ENCODE peak calls at places on chromosomes 13 and 19, in six cellular contexts. A is WTC11, O is esophagus squamous epithelium, X is fibroblast of the aortic adventitia, N is brain microvascular endothelial cell, T is neural crest cell. Z is an unnamed sample.

GRCh38 chr13:95671597-95671996 is 5.3 kb upstream of the DNAJC3 start:
- DNase-seq in A (no peak), O (no peak), X (no peak), N (no peak), T (no peak), Z (no peak)

GRCh38 chr13:69856331-69856730 is 251.3 kb upstream of the ATXN8OS start:
- DNase-seq in A (no peak), O (no peak), X (no peak), N (no peak), T (no peak), Z (no peak)

GRCh38 chr19:19460761-19461265 is 54.5 kb downstream of the TSSK6 start:
- DNase-seq in A (peak; percentile 49), O (no peak), X (peak; percentile 32), N (no peak), T (no peak), Z (peak; percentile 71)

GRCh38 chr19:58498316-58499020 is 13.3 kb downstream of the SLC27A5 start:
- DNase-seq in A (no peak), O (no peak), X (no peak), N (no peak), T (no peak), Z (no peak)

GRCh38 chr13:79490846-79491245 is 9.9 kb downstream of the NDFIP2 start:
- DNase-seq in A (no peak), O (no peak), X (peak; percentile 10), N (no peak), T (no peak), Z (no peak)

GRCh38 chr13:33228645-33229445 is 56.7 kb downstream of the STARD13 start:
- DNase-seq in A (no peak), O (no peak), X (peak; percentile 74), N (peak; percentile 63), T (no peak), Z (no peak)

GRCh38 chr13:49587311-49587847 is 2.0 kb upstream of the RCBTB1 start:
- DNase-seq in A (no peak), O (no peak), X (peak; percentile 28), N (peak; percentile 47), T (no peak), Z (no peak)

GRCh38 chr13:71852082-71852481 is 14.9 kb downstream of the DACH1 start:
- DNase-seq in A (no peak), O (no peak), X (no peak), N (no peak), T (no peak), Z (no peak)

GRCh38 chr13:51822106-51822840 is 18.3 kb upstream of the DHRS12 start:
- DNase-seq in A (no peak), O (no peak), X (no peak), N (no peak), T (no peak), Z (no peak)

GRCh38 chr13:114027046-114027760 is 53.3 kb upstream of the C13orf46 start:
- DNase-seq in A (no peak), O (no peak), X (peak; percentile 43), N (no peak), T (no peak), Z (no peak)

GRCh38 chr13:68608147-68608546 is 1378.0 kb upstream of the PCDH9 start:
- DNase-seq in A (no peak), O (no peak), X (no peak), N (no peak), T (no peak), Z (no peak)

GRCh38 chr19:47377208-47377701 is 28.1 kb downstream of the DHX34 start:
- DNase-seq in A (no peak), O (no peak), X (no peak), N (no peak), T (no peak), Z (no peak)

GRCh38 chr13:43122706-43123268 is 99.4 kb downstream of the DNAJC15 start:
- DNase-seq in A (no peak), O (no peak), X (no peak), N (no peak), T (no peak), Z (no peak)

GRCh38 chr19:46728693-46729339 is 11.9 kb upstream of the PRKD2 start:
- DNase-seq in A (peak; percentile 80), O (no peak), X (peak; percentile 53), N (peak; percentile 43), T (peak; percentile 65), Z (peak; percentile 69)

GRCh38 chr19:55467236-55468053 is 2.9 kb upstream of the C19orf85 start:
- DNase-seq in A (peak; percentile 77), O (no peak), X (peak; percentile 86), N (no peak), T (peak; percentile 75), Z (peak; percentile 69)

GRCh38 chr13:114107686-114108081 is 24.7 kb downstream of the RASA3 start:
- DNase-seq in A (peak; percentile 9), O (no peak), X (peak; percentile 65), N (peak; percentile 58), T (no peak), Z (no peak)

GRCh38 chr13:49086711-49087110 is 111.0 kb downstream of the FNDC3A start:
- DNase-seq in A (no peak), O (no peak), X (peak; percentile 68), N (no peak), T (no peak), Z (no peak)

GRCh38 chr13:41268764-41269163 is 5.4 kb upstream of the MTRF1 start:
- DNase-seq in A (no peak), O (no peak), X (no peak), N (peak; percentile 5), T (peak; percentile 8), Z (no peak)

GRCh38 chr19:53865523-53865917 is 2.2 kb upstream of the MYADM start:
- DNase-seq in A (no peak), O (no peak), X (no peak), N (no peak), T (no peak), Z (no peak)

GRCh38 chr19:40702337-40703012 is 12.0 kb upstream of the NUMBL start:
- DNase-seq in A (peak; percentile 78), O (no peak), X (peak; percentile 36), N (no peak), T (no peak), Z (no peak)
- TF ChIP-seq CTCF in A (peak; percentile 18), O (no peak), X (peak; percentile 62), N (peak; percentile 73), T (peak; percentile 49), Z (peak; percentile 20)

DNA sequence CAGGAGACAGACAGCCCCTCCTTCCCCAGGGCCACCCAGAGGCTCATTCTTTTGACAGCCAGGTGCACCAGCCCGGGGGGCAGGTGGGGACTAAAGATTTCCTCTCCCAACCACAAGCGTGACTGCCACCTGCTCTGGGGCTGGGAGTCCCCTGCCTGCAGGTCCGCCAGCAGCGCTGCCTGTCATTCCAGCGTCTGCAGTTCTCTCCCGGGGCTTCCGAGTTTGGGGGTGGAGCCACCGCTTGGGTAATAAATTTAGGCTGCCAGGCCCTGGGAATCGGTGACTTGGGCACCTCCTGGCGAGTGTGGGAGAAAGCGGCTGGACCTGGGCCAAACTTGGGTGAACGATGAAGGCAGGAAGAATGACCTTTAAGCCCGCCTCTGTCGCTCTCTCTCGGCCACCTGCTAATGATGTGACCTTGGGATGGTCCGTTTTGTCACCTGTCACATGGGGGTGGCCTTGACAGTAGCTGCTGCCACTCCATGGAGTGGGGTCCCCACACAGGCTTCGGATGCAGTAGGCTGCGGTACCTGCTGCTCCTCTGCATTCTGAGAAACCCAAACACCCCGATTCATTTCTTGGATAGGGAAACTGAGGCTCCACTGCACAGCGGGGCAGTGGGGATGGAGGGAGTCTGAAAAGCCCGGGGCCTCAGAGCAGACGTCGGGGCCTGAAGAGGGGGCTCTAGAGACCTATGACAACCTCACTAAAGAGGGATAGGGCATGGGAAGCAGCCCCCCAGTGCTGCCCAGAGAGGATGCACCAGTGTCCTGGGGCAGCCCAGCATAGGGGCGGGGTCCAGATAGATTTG is 12.8 kb downstream of the FUT6 start:
- DNase-seq in A (peak; percentile 69), O (no peak), X (peak; percentile 17), N (no peak), T (peak; percentile 45), Z (peak; percentile 47)
- TF ChIP-seq CTCF in A (no peak), O (no peak), X (no peak), N (no peak), T (no peak), Z (no peak)

DNA sequence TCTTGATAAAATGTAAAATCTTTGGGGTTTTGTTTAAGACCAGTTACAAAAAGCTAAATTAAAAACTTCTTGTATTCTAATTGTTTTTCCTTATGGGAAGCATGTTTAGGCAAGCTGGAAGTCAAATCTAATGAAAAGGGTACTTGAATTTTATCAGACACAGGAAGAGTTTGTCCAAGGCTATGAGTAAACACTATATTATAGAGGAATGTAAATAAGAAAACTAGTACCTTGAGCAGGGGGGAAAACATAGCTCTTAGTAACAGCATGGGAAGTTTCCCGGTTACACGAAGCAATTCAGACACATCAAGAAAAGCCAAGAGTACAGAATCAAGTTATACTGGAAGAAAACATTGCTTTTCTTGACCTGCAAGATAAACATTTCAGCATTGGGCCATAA is 19.8 kb upstream of the ZNF780A start:
- DNase-seq in A (no peak), O (no peak), X (no peak), N (no peak), T (no peak), Z (no peak)
- TF ChIP-seq CTCF in A (no peak), O (no peak), X (no peak), N (no peak), T (no peak), Z (no peak)

GRCh38 chr19:33826521-33826920 is 29.9 kb downstream of the KCTD15 start:
- DNase-seq in A (no peak), O (no peak), X (no peak), N (no peak), T (no peak), Z (no peak)
- TF ChIP-seq CTCF in A (no peak), O (no peak), X (no peak), N (no peak), T (no peak), Z (no peak)

DNA sequence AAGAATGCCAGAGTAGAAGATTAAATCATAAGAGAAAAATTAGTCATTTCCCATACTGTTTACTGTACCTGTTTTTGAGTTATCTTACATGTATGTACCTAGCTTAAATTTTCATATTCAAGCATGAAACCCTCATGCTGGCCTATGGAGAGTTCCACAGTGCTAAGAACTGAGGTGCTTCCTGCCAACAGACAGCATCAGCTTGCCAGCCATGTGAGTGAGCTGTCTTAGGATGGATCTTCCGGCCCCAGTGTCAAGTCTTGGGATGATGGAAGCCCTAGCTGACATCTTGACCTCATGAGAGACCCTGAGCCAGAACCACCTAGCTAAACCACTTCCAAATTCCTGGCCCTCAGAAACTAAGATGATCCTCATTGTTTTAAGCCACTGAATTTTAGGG is 90.1 kb downstream of the SERP2 start:
- DNase-seq in A (no peak), O (no peak), X (no peak), N (no peak), T (no peak), Z (no peak)
- TF ChIP-seq CTCF in A (no peak), O (no peak), X (no peak), N (no peak), T (no peak), Z (no peak)

Z was measured in GM06990.